ENCODE peak calls at places on chromosomes 12 and 14, in seven cellular contexts. D is mucosa of descending colon, T is pancreas, F is AG04450, E is neural progenitor cell, Q is endodermal cell, L is H1. V is an unnamed sample.

GRCh38 chr12:19440916-19441315 is 1.6 kb downstream of the AEBP2 start:
- DNase-seq in D (no peak), T (no peak), F (no peak), E (no peak), Q (no peak), L (no peak), V (no peak)

GRCh38 chr14:66649515-66649914 is 141.6 kb downstream of the GPHN start:
- DNase-seq in D (no peak), T (no peak), F (no peak), E (no peak), Q (no peak), L (no peak), V (peak)

GRCh38 chr14:53715390-53715730 is 241.3 kb downstream of the BMP4 start:
- DNase-seq in D (no peak), T (no peak), F (no peak), E (no peak), Q (no peak), L (no peak), V (no peak)

GRCh38 chr12:104285740-104286537 is 17.6 kb upstream of the EID3 start:
- DNase-seq in D (no peak), T (no peak), F (no peak), E (no peak), Q (peak), L (no peak), V (no peak)

GRCh38 chr12:79887912-79888311 is 47.0 kb downstream of the PPP1R12A start:
- DNase-seq in D (no peak), T (no peak), F (no peak), E (no peak), Q (no peak), L (no peak), V (no peak)

GRCh38 chr12:8226355-8226754 is 1.1 kb downstream of the FAM90A1 start:
- DNase-seq in D (no peak), T (no peak), F (no peak), E (no peak), Q (peak), L (no peak), V (no peak)

GRCh38 chr12:119980247-119980646 is 8.8 kb upstream of the BICDL1 start:
- DNase-seq in D (no peak), T (no peak), F (no peak), E (no peak), Q (no peak), L (no peak), V (no peak)

GRCh38 chr14:53391631-53392030 is 238.5 kb upstream of the DDHD1 start:
- DNase-seq in D (no peak), T (no peak), F (peak), E (no peak), Q (no peak), L (no peak), V (no peak)

GRCh38 chr12:75632452-75632851 is 121.0 kb upstream of the KRR1 start:
- DNase-seq in D (no peak), T (no peak), F (no peak), E (peak), Q (no peak), L (no peak), V (no peak)

GRCh38 chr14:89422181-89422951 is 5.3 kb upstream of the FOXN3 start:
- DNase-seq in D (no peak), T (peak), F (no peak), E (no peak), Q (no peak), L (no peak), V (no peak)

GRCh38 chr14:24959791-24960331 is 90.1 kb downstream of the STXBP6 start:
- DNase-seq in D (no peak), T (no peak), F (no peak), E (no peak), Q (no peak), L (no peak), V (no peak)

GRCh38 chr12:80230068-80230467 is 130.7 kb downstream of the OTOGL start:
- DNase-seq in D (no peak), T (no peak), F (no peak), E (peak), Q (peak), L (peak), V (no peak)

GRCh38 chr12:117125275-117125613 is 26.0 kb upstream of the TESC start:
- DNase-seq in D (no peak), T (no peak), F (no peak), E (no peak), Q (no peak), L (no peak), V (no peak)

GRCh38 chr12:106841471-106842302 is 67.2 kb downstream of the RIC8B start:
- DNase-seq in D (no peak), T (peak), F (no peak), E (peak), Q (peak), L (no peak), V (peak)

GRCh38 chr14:86799244-86799647 is 1193.7 kb downstream of the GALC start:
- DNase-seq in D (no peak), T (no peak), F (peak), E (no peak), Q (no peak), L (no peak), V (no peak)

GRCh38 chr14:32364941-32365340 is 35.8 kb downstream of the AKAP6 start:
- DNase-seq in D (no peak), T (no peak), F (no peak), E (no peak), Q (no peak), L (no peak), V (no peak)

GRCh38 chr12:72618764-72619163 is 346.6 kb downstream of the TRHDE start:
- DNase-seq in D (no peak), T (no peak), F (no peak), E (no peak), Q (no peak), L (no peak), V (no peak)

GRCh38 chr12:122851820-122852219 is 16.6 kb downstream of the HIP1R start:
- DNase-seq in D (peak), T (no peak), F (peak), E (no peak), Q (no peak), L (no peak), V (no peak)

GRCh38 chr14:54487771-54488170 is 1.0 kb downstream of the GMFB start:
- DNase-seq in D (no peak), T (no peak), F (no peak), E (peak), Q (peak), L (no peak), V (no peak)

GRCh38 chr14:55892906-55893305 is 225.3 kb upstream of the PELI2 start:
- DNase-seq in D (no peak), T (no peak), F (no peak), E (no peak), Q (no peak), L (no peak), V (no peak)

GRCh38 chr12:50505386-50505827 is 622 bp downstream of the DIP2B start:
- DNase-seq in D (peak), T (peak), F (no peak), E (peak), Q (no peak), L (no peak), V (no peak)

GRCh38 chr14:31265701-31266398 is 58.3 kb upstream of the HECTD1 start:
- DNase-seq in D (no peak), T (no peak), F (no peak), E (no peak), Q (no peak), L (no peak), V (no peak)

GRCh38 chr14:104975481-104976197 is 2.5 kb downstream of the AHNAK2 start:
- DNase-seq in D (peak), T (no peak), F (no peak), E (peak), Q (peak), L (no peak), V (no peak)

GRCh38 chr14:21525995-21526671 is at the start of gene SALL2:
- DNase-seq in D (peak), T (peak), F (peak), E (peak), Q (peak), L (peak), V (no peak)

GRCh38 chr14:65791551-65791981 is 379.0 kb downstream of the FUT8 start:
- DNase-seq in D (no peak), T (no peak), F (no peak), E (no peak), Q (peak), L (no peak), V (no peak)

GRCh38 chr12:133023566-133023965 is 13.7 kb upstream of the ZNF84 start:
- DNase-seq in D (no peak), T (no peak), F (no peak), E (no peak), Q (no peak), L (no peak), V (no peak)

GRCh38 chr14:72649603-72650227 is 244.2 kb downstream of the DPF3 start:
- DNase-seq in D (no peak), T (no peak), F (no peak), E (no peak), Q (no peak), L (no peak), V (no peak)

GRCh38 chr14:22835505-22835904 is 880 bp upstream of the MMP14 start:
- DNase-seq in D (no peak), T (no peak), F (no peak), E (no peak), Q (no peak), L (no peak), V (no peak)

GRCh38 chr14:22838631-22839041 is 2.3 kb downstream of the MMP14 start:
- DNase-seq in D (peak), T (no peak), F (no peak), E (no peak), Q (no peak), L (no peak), V (no peak)

GRCh38 chr14:22837750-22838538 is 1.6 kb downstream of the MMP14 start:
- DNase-seq in D (peak), T (no peak), F (no peak), E (no peak), Q (peak), L (no peak), V (no peak)

GRCh38 chr14:22837059-22837749 is 819 bp downstream of the MMP14 start:
- DNase-seq in D (peak), T (no peak), F (no peak), E (peak), Q (peak), L (no peak), V (no peak)

GRCh38 chr14:22836301-22837058 is at the start of gene MMP14:
- DNase-seq in D (peak), T (peak), F (no peak), E (peak), Q (peak), L (no peak), V (no peak)
- TF ChIP-seq CTCF in D (no peak), T (no peak), F (peak), E (peak), Q (peak), L (peak), V (no peak)

DNA sequence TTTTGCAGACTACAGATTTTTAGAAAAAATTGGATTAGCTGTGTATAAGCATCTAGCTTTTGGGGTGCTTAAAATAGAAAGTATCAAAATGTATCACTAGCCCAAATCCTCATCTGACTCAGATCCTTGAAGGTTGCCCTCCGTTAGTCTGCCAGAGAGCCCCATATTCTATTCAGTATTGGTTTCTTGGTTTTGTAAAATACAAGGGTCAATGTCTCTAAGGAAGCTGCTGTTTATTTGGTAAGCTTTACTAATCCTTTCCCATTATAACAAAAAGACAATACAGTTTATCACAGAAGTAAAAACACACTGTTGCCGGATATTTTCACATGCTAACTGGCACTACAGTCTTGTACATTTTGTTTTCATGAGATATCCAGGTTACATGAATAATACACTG is 92.8 kb upstream of the PTHLH start:
- DNase-seq in D (no peak), T (no peak), F (no peak), E (no peak), Q (no peak), L (no peak), V (no peak)
- H3K4me3 ChIP-seq in D (no peak), T (no peak), F (no peak), E (no peak), Q (no peak), L (no peak), V (no peak)

GRCh38 chr14:34439090-34439489 is 22.9 kb downstream of the SPTSSA start:
- DNase-seq in D (no peak), T (no peak), F (no peak), E (no peak), Q (no peak), L (peak), V (no peak)
- TF ChIP-seq CTCF in D (no peak), T (no peak), F (no peak), E (peak), Q (peak), L (peak), V (no peak)

GRCh38 chr12:48882325-48882687 is 16.6 kb upstream of the RND1 start:
- DNase-seq in D (no peak), T (peak), F (no peak), E (peak), Q (peak), L (no peak), V (no peak)
- H3K4me3 ChIP-seq in D (no peak), T (no peak), F (peak), E (peak), Q (peak), L (no peak), V (no peak)

GRCh38 chr14:26730929-26731618 is 133.2 kb upstream of the NOVA1 start:
- DNase-seq in D (no peak), T (no peak), F (no peak), E (peak), Q (peak), L (peak), V (no peak)
- TF ChIP-seq CTCF in D (no peak), T (no peak), F (peak), E (peak), Q (peak), L (peak), V (no peak)

GRCh38 chr12:123931686-123932321 is 40.8 kb downstream of the CCDC92 start:
- DNase-seq in D (no peak), T (no peak), F (no peak), E (no peak), Q (no peak), L (no peak), V (no peak)
- H3K4me3 ChIP-seq in D (no peak), T (no peak), F (no peak), E (no peak), Q (no peak), L (no peak), V (no peak)

DNA sequence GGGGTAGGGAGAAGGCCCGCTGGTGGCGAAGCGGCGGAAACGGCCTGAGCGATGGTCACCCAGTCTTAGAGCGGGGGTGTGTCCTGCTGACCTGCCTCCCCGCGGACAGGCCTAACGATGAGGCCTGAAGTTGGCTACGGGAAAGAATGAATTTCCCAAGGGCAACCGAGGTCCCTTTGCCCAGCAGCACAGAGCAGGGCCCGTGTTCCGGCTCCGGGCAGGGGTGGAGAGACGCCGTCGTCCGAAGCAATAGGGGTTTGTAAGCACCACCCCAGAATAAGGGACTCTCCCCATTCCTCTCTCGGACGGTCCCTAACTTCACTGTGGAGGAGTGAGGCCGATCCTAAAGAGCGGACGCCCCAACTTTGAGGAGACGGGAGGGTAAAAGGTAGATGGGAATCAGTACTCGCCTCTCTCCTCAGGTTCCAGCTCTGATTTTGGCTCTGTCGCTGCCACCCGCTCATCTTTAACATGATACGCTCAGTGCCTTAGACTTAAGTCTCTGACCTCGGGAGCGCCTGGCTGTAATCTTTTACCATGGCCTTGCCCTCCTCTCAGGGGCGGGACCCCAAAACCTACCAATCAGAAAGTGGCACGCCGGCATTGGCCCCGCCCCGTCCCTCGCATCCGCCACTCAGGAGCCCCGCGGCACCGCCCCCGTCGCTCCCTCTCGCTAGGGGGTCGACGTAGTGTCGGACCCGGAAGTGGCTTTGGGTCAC is at the start of gene DDIT3:
- DNase-seq in D (peak), T (peak), F (peak), E (peak), Q (peak), L (peak), V (peak)
- TF ChIP-seq CTCF in D (no peak), T (no peak), F (no peak), E (no peak), Q (no peak), L (no peak), V (no peak)

DNA sequence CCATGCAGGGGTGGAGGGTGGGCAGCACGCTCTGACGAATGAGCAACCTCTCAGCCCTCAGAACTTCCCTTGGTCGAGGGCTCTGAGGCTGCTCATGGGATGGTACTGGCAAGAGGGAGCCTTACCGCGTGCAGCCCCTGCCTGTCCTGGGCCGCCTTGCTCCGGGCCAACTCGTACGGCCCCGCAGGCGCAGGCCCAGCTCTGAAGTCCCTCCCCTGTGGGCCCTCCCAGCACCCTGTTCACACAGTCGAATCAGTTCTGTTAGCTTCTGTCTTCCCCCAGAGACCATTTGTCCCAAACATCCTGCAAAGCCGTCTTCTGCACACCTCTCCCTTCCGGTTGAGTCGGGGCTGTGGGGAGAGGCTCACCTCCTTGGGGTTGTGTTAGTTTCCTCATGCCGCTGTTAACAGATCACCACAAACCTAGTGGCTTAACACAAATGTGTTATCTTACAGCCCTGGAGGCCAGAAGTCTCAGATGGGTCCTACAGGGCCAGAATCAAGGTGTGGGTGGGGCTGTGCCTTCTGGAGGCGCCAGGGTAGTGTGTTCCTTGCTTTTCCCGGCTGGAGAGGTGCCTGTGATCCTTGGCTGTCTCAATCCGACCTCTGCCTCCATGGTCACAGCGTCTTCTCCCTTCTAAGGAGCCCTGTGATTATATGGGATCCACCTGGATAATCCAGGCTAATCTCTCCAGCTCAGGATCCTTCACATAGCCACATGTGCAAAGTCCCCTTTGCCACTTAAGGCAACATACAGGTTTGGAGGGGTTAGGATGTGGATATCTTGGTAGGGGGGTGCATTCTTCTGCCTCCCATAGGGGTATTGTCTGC is 901 bp upstream of the HVCN1 start:
- DNase-seq in D (peak), T (no peak), F (no peak), E (peak), Q (peak), L (no peak), V (no peak)
- H3K4me3 ChIP-seq in D (no peak), T (peak), F (peak), E (peak), Q (peak), L (peak), V (peak)

GRCh38 chr12:31023271-31023724 is 50.4 kb upstream of the DDX11 start:
- DNase-seq in D (no peak), T (no peak), F (no peak), E (no peak), Q (peak), L (no peak), V (no peak)

GRCh38 chr12:31020385-31021166 is 53.1 kb upstream of the DDX11 start:
- DNase-seq in D (no peak), T (no peak), F (no peak), E (no peak), Q (peak), L (no peak), V (no peak)

GRCh38 chr12:31021181-31021580 is 52.5 kb upstream of the DDX11 start:
- DNase-seq in D (no peak), T (no peak), F (no peak), E (no peak), Q (peak), L (no peak), V (no peak)

GRCh38 chr12:31019561-31020308 is 53.9 kb upstream of the DDX11 start:
- DNase-seq in D (no peak), T (no peak), F (no peak), E (no peak), Q (peak), L (no peak), V (no peak)

GRCh38 chr12:31021809-31022492 is 51.7 kb upstream of the DDX11 start:
- DNase-seq in D (no peak), T (no peak), F (no peak), E (no peak), Q (peak), L (no peak), V (no peak)
- TF ChIP-seq CTCF in D (no peak), T (no peak), F (no peak), E (no peak), Q (peak), L (no peak), V (no peak)

V was measured in GM12864.